ENCODE peak calls at places on chromosomes 4 and X, in seven cellular contexts. One of them, this sample, is unnamed.

GRCh38 chr4:7734651-7735260 is 204.9 kb downstream of the AFAP1 start:
- DNase-seq in heart left ventricle: no peak
- DNase-seq in lung: peak; percentile 69
- DNase-seq in left ventricle myocardium inferior: peak; percentile 11
- DNase-seq in fibroblast of mammary gland: no peak
- DNase-seq in tibial nerve: no peak
- DNase-seq in AG09319: no peak
- DNase-seq in this sample: no peak

GRCh38 chrX:75303795-75304194 is 29.9 kb downstream of the UPRT start:
- DNase-seq in heart left ventricle: no peak
- DNase-seq in lung: no peak
- DNase-seq in left ventricle myocardium inferior: no peak
- DNase-seq in fibroblast of mammary gland: peak; percentile 17
- DNase-seq in tibial nerve: no peak
- DNase-seq in AG09319: no peak
- DNase-seq in this sample: peak; percentile 39

GRCh38 chrX:12494400-12495138 is 296.6 kb upstream of the PRPS2 start:
- DNase-seq in heart left ventricle: no peak
- DNase-seq in lung: no peak
- DNase-seq in left ventricle myocardium inferior: no peak
- DNase-seq in fibroblast of mammary gland: no peak
- DNase-seq in tibial nerve: no peak
- DNase-seq in AG09319: no peak
- DNase-seq in this sample: no peak

GRCh38 chrX:149510386-149510785 is 5.3 kb upstream of the IDS start:
- DNase-seq in heart left ventricle: no peak
- DNase-seq in lung: no peak
- DNase-seq in left ventricle myocardium inferior: no peak
- DNase-seq in fibroblast of mammary gland: peak; percentile 30
- DNase-seq in tibial nerve: no peak
- DNase-seq in AG09319: no peak
- DNase-seq in this sample: no peak

GRCh38 chrX:103413981-103414380 is 37.6 kb downstream of the BEX3 start:
- DNase-seq in heart left ventricle: no peak
- DNase-seq in lung: no peak
- DNase-seq in left ventricle myocardium inferior: no peak
- DNase-seq in fibroblast of mammary gland: no peak
- DNase-seq in tibial nerve: no peak
- DNase-seq in AG09319: no peak
- DNase-seq in this sample: no peak

GRCh38 chrX:139881130-139881529 is 51.7 kb downstream of the ATP11C start:
- DNase-seq in heart left ventricle: no peak
- DNase-seq in lung: no peak
- DNase-seq in left ventricle myocardium inferior: no peak
- DNase-seq in fibroblast of mammary gland: peak; percentile 44
- DNase-seq in tibial nerve: no peak
- DNase-seq in AG09319: no peak
- DNase-seq in this sample: peak; percentile 20

GRCh38 chr4:25792200-25792791 is 70.5 kb downstream of the SEL1L3 start:
- DNase-seq in heart left ventricle: no peak
- DNase-seq in lung: peak; percentile 54
- DNase-seq in left ventricle myocardium inferior: no peak
- DNase-seq in fibroblast of mammary gland: no peak
- DNase-seq in tibial nerve: no peak
- DNase-seq in AG09319: no peak
- DNase-seq in this sample: no peak

GRCh38 chrX:38061335-38061734 is 55.0 kb downstream of the SYTL5 start:
- DNase-seq in heart left ventricle: no peak
- DNase-seq in lung: no peak
- DNase-seq in left ventricle myocardium inferior: no peak
- DNase-seq in fibroblast of mammary gland: peak; percentile 49
- DNase-seq in tibial nerve: no peak
- DNase-seq in AG09319: no peak
- DNase-seq in this sample: no peak

GRCh38 chr4:174764105-174764729 is 64.8 kb downstream of the GLRA3 start:
- DNase-seq in heart left ventricle: no peak
- DNase-seq in lung: no peak
- DNase-seq in left ventricle myocardium inferior: no peak
- DNase-seq in fibroblast of mammary gland: peak; percentile 59
- DNase-seq in tibial nerve: no peak
- DNase-seq in AG09319: peak; percentile 18
- DNase-seq in this sample: peak; percentile 28

GRCh38 chr4:177879851-177880250 is 437.6 kb upstream of the AGA start:
- DNase-seq in heart left ventricle: no peak
- DNase-seq in lung: no peak
- DNase-seq in left ventricle myocardium inferior: no peak
- DNase-seq in fibroblast of mammary gland: no peak
- DNase-seq in tibial nerve: no peak
- DNase-seq in AG09319: no peak
- DNase-seq in this sample: no peak
- TF ChIP-seq CTCF in heart left ventricle: no peak
- TF ChIP-seq CTCF in lung: no peak
- TF ChIP-seq CTCF in left ventricle myocardium inferior: no peak
- TF ChIP-seq CTCF in fibroblast of mammary gland: no peak
- TF ChIP-seq CTCF in tibial nerve: no peak
- TF ChIP-seq CTCF in AG09319: no peak
- TF ChIP-seq CTCF in this sample: no peak

DNA sequence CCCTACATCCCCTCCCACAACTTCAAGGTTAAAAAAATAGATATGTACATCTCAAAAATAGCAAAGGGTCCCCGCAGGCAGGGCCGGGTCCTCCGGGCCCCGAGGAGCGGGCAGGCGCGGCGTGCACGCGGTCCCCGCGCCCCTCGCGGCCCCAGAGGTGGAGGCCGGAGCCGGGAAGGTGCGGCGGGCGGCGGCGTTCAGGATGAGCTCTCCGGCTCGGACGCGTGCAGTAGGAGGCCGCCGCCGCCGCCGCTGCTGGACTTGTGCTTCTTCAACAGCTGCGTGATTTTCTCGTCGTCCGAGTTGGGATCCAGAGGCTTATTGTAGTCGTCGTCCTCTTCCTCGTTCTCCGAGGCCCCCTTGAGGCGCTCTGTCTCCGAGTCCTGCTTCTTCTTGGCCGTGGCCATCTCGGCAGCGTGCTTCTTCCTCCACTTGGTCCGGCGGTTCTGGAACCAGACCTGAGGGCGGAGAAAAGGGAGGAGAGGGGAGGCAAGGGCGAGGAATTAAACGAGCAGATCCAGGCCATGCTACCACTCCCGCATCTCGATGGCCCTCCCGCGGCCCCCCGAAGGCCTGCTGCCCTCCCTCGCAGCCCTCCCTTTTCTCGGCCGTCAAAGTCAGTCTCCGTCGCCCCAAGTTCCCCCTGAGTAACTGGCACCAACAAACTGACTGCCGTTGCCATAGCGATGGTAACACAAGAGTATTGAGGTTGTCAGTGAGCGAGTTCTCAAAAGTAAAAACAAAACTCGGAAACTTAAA is 5.8 kb downstream of the NKX6-1 start:
- DNase-seq in heart left ventricle: no peak
- DNase-seq in lung: no peak
- DNase-seq in left ventricle myocardium inferior: no peak
- DNase-seq in fibroblast of mammary gland: peak; percentile 12
- DNase-seq in tibial nerve: no peak
- DNase-seq in AG09319: no peak
- DNase-seq in this sample: no peak
- TF ChIP-seq CTCF in heart left ventricle: no peak
- TF ChIP-seq CTCF in lung: no peak
- TF ChIP-seq CTCF in left ventricle myocardium inferior: no peak
- TF ChIP-seq CTCF in fibroblast of mammary gland: no peak
- TF ChIP-seq CTCF in tibial nerve: no peak
- TF ChIP-seq CTCF in AG09319: peak; percentile 8
- TF ChIP-seq CTCF in this sample: no peak

DNA sequence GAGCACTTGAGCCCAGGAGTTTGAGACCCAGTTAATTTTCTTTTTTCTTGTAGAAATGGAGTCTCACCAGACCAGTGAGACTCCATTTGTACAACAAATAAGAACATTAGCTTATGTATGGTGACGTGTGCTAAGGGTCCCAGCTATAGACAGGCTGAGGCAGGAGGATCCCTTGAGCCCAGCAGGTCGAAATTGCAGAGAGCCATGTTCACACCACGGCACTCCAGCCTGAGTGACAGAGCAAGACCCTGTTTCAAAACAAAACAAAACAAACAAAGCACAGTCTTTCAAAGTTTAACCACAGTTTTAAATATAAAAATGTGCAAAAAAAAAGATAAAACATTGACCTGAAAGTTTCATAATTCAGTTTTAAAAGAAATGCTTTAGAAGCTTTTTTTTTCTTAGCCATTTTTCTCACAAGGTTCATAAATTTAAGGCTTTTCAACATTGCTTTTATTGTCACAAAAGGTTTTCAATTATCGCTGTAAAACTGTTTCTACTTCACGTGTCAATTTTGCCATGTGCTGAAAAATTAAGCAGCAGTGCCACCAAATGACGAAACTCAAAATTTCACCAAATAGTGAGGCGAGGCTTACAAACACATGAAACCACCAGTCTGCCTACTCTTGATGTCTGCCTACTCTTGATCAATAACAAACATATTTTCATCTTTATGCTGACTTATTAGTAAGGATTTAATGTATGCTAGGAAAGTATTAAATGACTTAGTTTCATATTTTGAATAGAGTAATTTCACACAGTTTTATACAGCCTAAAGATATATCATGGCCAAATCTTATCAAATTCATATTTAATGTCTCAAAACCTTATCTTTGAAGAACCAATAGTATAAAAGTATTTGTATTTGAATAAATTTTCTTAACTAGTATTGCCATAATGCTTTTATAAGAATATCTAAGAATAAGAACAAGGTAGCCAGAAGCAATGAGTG is 126.3 kb downstream of the NEK1 start:
- DNase-seq in heart left ventricle: no peak
- DNase-seq in lung: no peak
- DNase-seq in left ventricle myocardium inferior: no peak
- DNase-seq in fibroblast of mammary gland: peak; percentile 73
- DNase-seq in tibial nerve: peak; percentile 51
- DNase-seq in AG09319: no peak
- DNase-seq in this sample: peak; percentile 16
- TF ChIP-seq CTCF in heart left ventricle: peak; percentile 70
- TF ChIP-seq CTCF in lung: peak; percentile 57
- TF ChIP-seq CTCF in left ventricle myocardium inferior: peak; percentile 66
- TF ChIP-seq CTCF in fibroblast of mammary gland: peak; percentile 46
- TF ChIP-seq CTCF in tibial nerve: peak; percentile 44
- TF ChIP-seq CTCF in AG09319: peak; percentile 52
- TF ChIP-seq CTCF in this sample: peak; percentile 51

GRCh38 chrX:115988825-115989224 is 181.7 kb upstream of the AGTR2 start:
- DNase-seq in heart left ventricle: no peak
- DNase-seq in lung: no peak
- DNase-seq in left ventricle myocardium inferior: no peak
- DNase-seq in fibroblast of mammary gland: no peak
- DNase-seq in tibial nerve: no peak
- DNase-seq in AG09319: no peak
- DNase-seq in this sample: no peak
- TF ChIP-seq CTCF in heart left ventricle: peak; percentile 14
- TF ChIP-seq CTCF in lung: no peak
- TF ChIP-seq CTCF in left ventricle myocardium inferior: no peak
- TF ChIP-seq CTCF in fibroblast of mammary gland: peak; percentile 32
- TF ChIP-seq CTCF in tibial nerve: no peak
- TF ChIP-seq CTCF in AG09319: no peak
- TF ChIP-seq CTCF in this sample: peak; percentile 9

DNA sequence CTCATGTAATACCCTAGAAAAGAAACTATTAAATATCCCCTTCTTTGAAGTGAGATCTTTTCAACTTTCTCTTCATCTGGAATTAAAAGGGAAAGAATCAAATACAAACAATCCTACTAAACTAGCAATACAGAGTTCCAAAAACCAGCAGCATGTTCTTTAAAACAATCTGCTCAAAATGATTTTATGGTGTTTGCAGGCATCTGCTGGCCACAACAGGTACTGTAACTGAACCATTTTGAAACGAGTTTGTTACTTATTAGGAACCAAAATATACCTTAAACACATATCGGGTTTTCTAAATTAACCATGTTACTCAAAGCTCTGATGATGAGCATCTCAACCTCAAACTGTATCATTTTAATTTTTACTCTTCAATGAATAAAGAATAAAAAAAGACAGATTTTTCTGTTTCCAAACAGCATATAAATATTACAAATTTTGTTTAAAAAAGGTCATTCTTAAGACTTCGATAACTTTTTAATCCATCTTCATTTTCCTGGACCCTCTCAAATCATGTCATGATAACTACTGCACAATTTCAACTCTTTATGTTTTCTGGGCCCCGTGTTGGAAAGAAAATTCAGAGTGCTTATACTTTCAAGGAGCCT is 56.5 kb downstream of the ARAP2 start:
- DNase-seq in heart left ventricle: no peak
- DNase-seq in lung: no peak
- DNase-seq in left ventricle myocardium inferior: no peak
- DNase-seq in fibroblast of mammary gland: peak; percentile 31
- DNase-seq in tibial nerve: no peak
- DNase-seq in AG09319: no peak
- DNase-seq in this sample: no peak
- TF ChIP-seq CTCF in heart left ventricle: peak; percentile 36
- TF ChIP-seq CTCF in lung: no peak
- TF ChIP-seq CTCF in left ventricle myocardium inferior: peak; percentile 46
- TF ChIP-seq CTCF in fibroblast of mammary gland: peak; percentile 53
- TF ChIP-seq CTCF in tibial nerve: peak; percentile 48
- TF ChIP-seq CTCF in AG09319: no peak
- TF ChIP-seq CTCF in this sample: no peak

DNA sequence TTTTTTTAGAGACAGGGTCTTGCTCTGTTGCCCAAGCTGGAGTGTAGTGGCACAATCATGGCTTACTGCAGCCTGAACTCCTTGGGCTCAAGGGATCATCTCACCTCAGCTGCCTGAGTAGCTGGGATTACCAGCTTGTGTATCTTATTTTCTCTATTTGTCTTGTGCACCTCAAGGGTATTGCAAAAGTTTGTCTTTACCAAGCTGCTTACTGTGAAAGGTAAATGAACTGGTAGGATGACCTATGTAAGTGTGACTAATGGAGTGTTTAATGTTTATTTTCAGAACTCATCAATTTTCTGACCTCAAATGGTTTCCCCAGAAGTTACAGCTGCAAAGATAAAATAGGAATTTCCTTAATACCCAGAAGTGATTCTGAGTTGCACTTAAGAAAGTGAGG is 5.3 kb upstream of the FGA start:
- DNase-seq in heart left ventricle: no peak
- DNase-seq in lung: no peak
- DNase-seq in left ventricle myocardium inferior: no peak
- DNase-seq in fibroblast of mammary gland: peak; percentile 23
- DNase-seq in tibial nerve: no peak
- DNase-seq in AG09319: no peak
- DNase-seq in this sample: no peak
- TF ChIP-seq CTCF in heart left ventricle: no peak
- TF ChIP-seq CTCF in lung: no peak
- TF ChIP-seq CTCF in left ventricle myocardium inferior: no peak
- TF ChIP-seq CTCF in fibroblast of mammary gland: no peak
- TF ChIP-seq CTCF in tibial nerve: no peak
- TF ChIP-seq CTCF in AG09319: no peak
- TF ChIP-seq CTCF in this sample: no peak

DNA sequence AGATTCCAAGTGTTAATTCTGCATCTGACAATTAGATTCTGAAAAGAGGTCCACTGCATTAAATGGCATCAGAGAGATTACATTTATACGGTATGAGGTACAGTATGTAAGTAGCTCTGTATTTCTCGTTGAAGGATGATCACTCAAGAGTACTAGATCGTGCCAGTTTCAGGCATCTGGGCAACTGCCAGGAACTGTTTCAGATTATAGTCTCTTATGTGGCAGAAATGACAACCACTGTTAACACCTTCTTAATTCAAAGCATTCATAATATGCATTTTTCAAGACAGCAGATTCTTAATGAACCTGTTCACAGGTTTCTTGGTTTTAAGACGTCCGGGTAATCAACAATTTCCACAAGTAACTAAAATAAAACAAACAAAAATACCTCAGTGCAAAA is 1.6 kb downstream of the ANKRD50 start:
- DNase-seq in heart left ventricle: no peak
- DNase-seq in lung: no peak
- DNase-seq in left ventricle myocardium inferior: no peak
- DNase-seq in fibroblast of mammary gland: no peak
- DNase-seq in tibial nerve: no peak
- DNase-seq in AG09319: no peak
- DNase-seq in this sample: no peak
- TF ChIP-seq CTCF in heart left ventricle: no peak
- TF ChIP-seq CTCF in lung: no peak
- TF ChIP-seq CTCF in left ventricle myocardium inferior: no peak
- TF ChIP-seq CTCF in fibroblast of mammary gland: no peak
- TF ChIP-seq CTCF in tibial nerve: no peak
- TF ChIP-seq CTCF in AG09319: no peak
- TF ChIP-seq CTCF in this sample: no peak

This sample was measured in AG09309.